ENCODE peak calls at places on chromosomes 1 and 21, in five cellular contexts. N, O, X, E and B are unnamed samples.

GRCh38 chr1:202131956-202132821 is 9.5 kb downstream of the GPR37L1 start:
- DNase-seq in N (no peak), E (no peak), O (no peak), X (no peak), B (no peak)

GRCh38 chr1:30911061-30911954 is 2.8 kb upstream of the SDC3 start:
- DNase-seq in O (peak; percentile 67), N (peak; percentile 74), E (peak; percentile 34), X (peak; percentile 68), B (peak; percentile 86)

GRCh38 chr1:230186874-230187273 is 119.8 kb downstream of the GALNT2 start:
- DNase-seq in X (no peak), E (no peak), N (no peak), O (no peak), B (no peak)

GRCh38 chr1:53025034-53025777 is 36.8 kb upstream of the PODN start:
- DNase-seq in E (peak; percentile 70), X (peak; percentile 76), N (no peak), O (no peak), B (peak; percentile 19)

GRCh38 chr21:25790122-25790951 is 55.6 kb downstream of the GABPA start:
- DNase-seq in O (no peak), E (peak; percentile 16), N (peak; percentile 28), X (peak; percentile 28), B (peak; percentile 40)

GRCh38 chr1:31765041-31765467 is 914 bp upstream of the ADGRB2 start:
- DNase-seq in N (peak; percentile 69), O (no peak), E (no peak), X (no peak), B (no peak)

GRCh38 chr1:17060129-17060868 is 6.5 kb upstream of the SDHB start:
- DNase-seq in O (no peak), X (no peak), N (peak; percentile 19), E (no peak), B (no peak)

GRCh38 chr1:66333463-66334232 is 200.3 kb upstream of the SGIP1 start:
- DNase-seq in N (peak; percentile 47), O (no peak), E (no peak), X (no peak), B (no peak)

GRCh38 chr1:108190001-108190634 is 10.0 kb downstream of the SLC25A24 start:
- DNase-seq in X (peak; percentile 23), O (no peak), N (no peak), E (no peak), B (no peak)

GRCh38 chr1:232111616-232112015 is 485.0 kb downstream of the DISC1 start:
- DNase-seq in E (no peak), O (no peak), N (no peak), X (peak; percentile 16), B (no peak)

GRCh38 chr1:63713041-63713440 is 60.8 kb upstream of the ROR1 start:
- DNase-seq in E (no peak), N (no peak), X (no peak), O (no peak), B (no peak)

GRCh38 chr1:5975133-5975880 is 16.9 kb downstream of the NPHP4 start:
- DNase-seq in E (peak; percentile 28), O (peak; percentile 58), N (peak; percentile 58), X (peak; percentile 40), B (peak; percentile 30)

GRCh38 chr1:209412036-209412435 is 171.5 kb upstream of the CAMK1G start:
- DNase-seq in X (peak; percentile 38), O (no peak), N (no peak), E (no peak), B (no peak)

GRCh38 chr1:67850151-67850551 is 16.9 kb upstream of the GNG12 start:
- DNase-seq in N (peak; percentile 25), X (peak; percentile 63), E (no peak), O (no peak), B (peak; percentile 30)

GRCh38 chr1:236128646-236129178 is 13.6 kb upstream of the GPR137B start:
- DNase-seq in X (peak; percentile 16), E (no peak), N (no peak), O (no peak), B (no peak)

GRCh38 chr1:147111381-147112130 is 60.7 kb downstream of the PRKAB2 start:
- DNase-seq in N (no peak), O (no peak), X (no peak), E (no peak), B (no peak)

GRCh38 chr1:25544819-25545218 is 1.4 kb downstream of the LDLRAP1 start:
- DNase-seq in X (no peak), N (no peak), O (no peak), E (no peak), B (no peak)

GRCh38 chr1:23521588-23521987 is 9.4 kb downstream of the E2F2 start:
- DNase-seq in E (no peak), O (no peak), X (no peak), N (peak; percentile 46), B (no peak)

GRCh38 chr21:42043961-42044360 is 27.2 kb upstream of the UMODL1 start:
- DNase-seq in O (no peak), E (no peak), X (no peak), N (no peak), B (no peak)

GRCh38 chr21:29184047-29184446 is 53.6 kb downstream of the MAP3K7CL start:
- DNase-seq in X (no peak), E (no peak), N (no peak), O (no peak), B (no peak)

GRCh38 chr21:16789636-16790035 is 723.2 kb upstream of the CXADR start:
- DNase-seq in E (peak; percentile 29), O (no peak), X (peak; percentile 46), N (no peak), B (no peak)

GRCh38 chr1:30675761-30676160 is 47.6 kb downstream of the MATN1 start:
- DNase-seq in X (peak; percentile 16), E (no peak), O (no peak), N (no peak), B (peak; percentile 26)

GRCh38 chr1:151222130-151222529 is 23.8 kb downstream of the PIP5K1A start:
- DNase-seq in N (no peak), O (no peak), E (no peak), X (peak; percentile 14), B (no peak)

GRCh38 chr1:26894263-26894662 is 4.2 kb upstream of the GPN2 start:
- DNase-seq in X (no peak), E (no peak), O (no peak), N (no peak), B (peak; percentile 87)

GRCh38 chr1:10338047-10338446 is 60.8 kb upstream of the PGD start:
- DNase-seq in E (peak; percentile 22), O (no peak), X (peak; percentile 35), N (peak; percentile 59), B (peak; percentile 40)

GRCh38 chr21:34801519-34802132 is 132.8 kb downstream of the CLIC6 start:
- DNase-seq in N (peak; percentile 48), X (no peak), O (no peak), E (no peak), B (no peak)

GRCh38 chr21:35529141-35529863 is 480.2 kb upstream of the RUNX1 start:
- DNase-seq in E (peak; percentile 60), N (peak; percentile 17), X (peak; percentile 62), O (no peak), B (no peak)

GRCh38 chr1:207959141-207959825 is 48.4 kb upstream of the CD34 start:
- DNase-seq in X (peak; percentile 60), E (peak; percentile 40), O (no peak), N (no peak), B (peak; percentile 22)

GRCh38 chr1:232510367-232511110 is 119.4 kb downstream of the SIPA1L2 start:
- DNase-seq in N (no peak), X (no peak), O (no peak), E (no peak), B (no peak)

GRCh38 chr1:212782422-212783154 is 9.0 kb downstream of the NSL1 start:
- DNase-seq in E (peak; percentile 45), X (peak; percentile 55), O (no peak), N (peak; percentile 42), B (peak; percentile 8)

GRCh38 chr1:40760984-40761383 is 22.6 kb upstream of the KCNQ4 start:
- DNase-seq in E (peak; percentile 16), N (no peak), X (peak; percentile 40), O (no peak), B (no peak)

GRCh38 chr1:83512371-83513004 is 486.4 kb downstream of the TTLL7 start:
- DNase-seq in E (no peak), N (no peak), X (no peak), O (no peak), B (no peak)

GRCh38 chr1:18886003-18886335 is 16.4 kb downstream of the ALDH4A1 start:
- DNase-seq in X (peak; percentile 84), O (no peak), E (peak; percentile 74), N (no peak), B (peak; percentile 81)

GRCh38 chr1:245599413-245600174 is 444.8 kb downstream of the KIF26B start:
- DNase-seq in E (peak; percentile 94), X (peak; percentile 95), N (no peak), O (no peak), B (no peak)

GRCh38 chr1:36879613-36880012 is 154.7 kb downstream of the GRIK3 start:
- DNase-seq in X (no peak), O (peak; percentile 15), E (no peak), N (no peak), B (no peak)

GRCh38 chr1:36849956-36850355 is 184.4 kb downstream of the GRIK3 start:
- DNase-seq in N (no peak), E (no peak), O (no peak), X (no peak), B (no peak)

GRCh38 chr21:46100426-46100825 is 2.5 kb downstream of the COL6A2 start:
- DNase-seq in N (no peak), O (no peak), X (peak; percentile 71), E (peak; percentile 69), B (no peak)

GRCh38 chr1:117671781-117672501 is 66.1 kb downstream of the TENT5C start:
- DNase-seq in X (no peak), E (no peak), O (peak; percentile 48), N (no peak), B (no peak)
- TF ChIP-seq CTCF in X (peak; percentile 30), E (no peak), O (no peak), N (no peak), B (no peak)

DNA sequence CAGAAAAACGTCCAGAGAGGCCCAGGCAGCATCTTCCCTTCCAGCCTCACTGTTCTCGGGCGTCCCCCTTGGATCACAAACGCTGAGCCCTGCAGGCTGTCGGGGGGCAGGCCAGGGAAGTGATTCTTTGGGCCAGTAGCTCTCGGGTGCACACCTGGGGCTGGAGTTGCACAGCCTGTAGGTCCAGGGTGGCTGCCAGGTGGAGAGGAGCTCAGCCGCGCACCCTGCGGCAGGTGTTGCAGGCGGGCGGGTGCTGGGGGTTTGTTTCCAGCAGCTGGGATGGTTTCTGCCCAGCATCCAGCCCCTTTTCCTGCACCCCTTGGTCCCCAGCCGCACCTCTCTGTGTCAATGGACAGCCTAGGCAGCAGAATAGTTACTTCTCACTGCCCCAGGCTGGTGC is 15.7 kb downstream of the PRDM16 start:
- DNase-seq in E (no peak), N (no peak), X (no peak), O (no peak), B (no peak)
- H3K27ac ChIP-seq in E (no peak overlapping the region), N (no peak overlapping the region), X (no peak overlapping the region), O (no peak overlapping the region), B (no peak overlapping the region)

GRCh38 chr1:2208309-2209239 is 14.0 kb upstream of the FAAP20 start:
- DNase-seq in X (peak; percentile 92), E (peak; percentile 83), N (no peak), O (no peak), B (peak; percentile 80)
- TF ChIP-seq CTCF in X (no peak), E (no peak), N (no peak), O (no peak), B (no peak)

DNA sequence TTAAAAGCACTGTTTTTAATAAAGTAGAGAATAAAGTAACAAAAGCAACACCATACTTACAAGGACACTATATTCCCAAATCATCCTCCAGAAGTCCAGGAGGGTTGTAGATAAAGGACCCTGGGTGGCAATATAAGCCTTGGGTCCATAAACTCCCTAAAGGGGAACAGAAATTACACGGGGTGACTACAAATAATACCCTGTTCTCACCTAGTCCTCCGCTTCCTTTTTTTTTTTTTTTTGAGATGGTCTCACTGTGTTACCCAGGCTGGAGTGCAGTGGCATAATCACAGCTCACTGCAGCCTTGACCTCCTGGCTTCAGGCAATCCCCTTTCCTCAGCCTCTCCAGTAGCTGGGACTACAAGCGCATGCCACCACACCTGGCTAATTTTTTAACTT is 13.1 kb downstream of the PTPN22 start:
- DNase-seq in O (no peak), X (no peak), E (no peak), N (peak; percentile 65), B (no peak)
- H3K27ac ChIP-seq in O (no peak overlapping the region), X (no peak overlapping the region), E (no peak overlapping the region), N (peak overlapping the region; percentile 94), B (no peak overlapping the region)